ENCODE peak calls at places on chromosomes 2 and 18, in seven cellular contexts. One of them, this sample, is unnamed.

GRCh38 chr18:74303936-74304335 is 11.7 kb upstream of the C18orf63 start:
- DNase-seq in skeletal muscle cell: no peak
- DNase-seq in lower lobe of right lung: no peak
- DNase-seq in NCI-H1105 treated with DMSO at 0.1 percent for 48 hours: no peak
- DNase-seq in foreskin fibroblast: peak
- DNase-seq in GM03348: no peak
- DNase-seq in H4: peak
- DNase-seq in this sample: no peak

GRCh38 chr2:222257645-222258044 is 41.2 kb downstream of the PAX3 start:
- DNase-seq in skeletal muscle cell: no peak
- DNase-seq in lower lobe of right lung: no peak
- DNase-seq in NCI-H1105 treated with DMSO at 0.1 percent for 48 hours: no peak
- DNase-seq in foreskin fibroblast: no peak
- DNase-seq in GM03348: no peak
- DNase-seq in H4: no peak
- DNase-seq in this sample: no peak

GRCh38 chr18:34976899-34977786 is 64.1 kb upstream of the MAPRE2 start:
- DNase-seq in skeletal muscle cell: no peak
- DNase-seq in lower lobe of right lung: peak
- DNase-seq in NCI-H1105 treated with DMSO at 0.1 percent for 48 hours: peak
- DNase-seq in foreskin fibroblast: peak
- DNase-seq in GM03348: peak
- DNase-seq in H4: peak
- DNase-seq in this sample: peak

GRCh38 chr2:176814274-176814673 is 398.3 kb upstream of the HNRNPA3 start:
- DNase-seq in skeletal muscle cell: no peak
- DNase-seq in lower lobe of right lung: no peak
- DNase-seq in NCI-H1105 treated with DMSO at 0.1 percent for 48 hours: no peak
- DNase-seq in foreskin fibroblast: no peak
- DNase-seq in GM03348: no peak
- DNase-seq in H4: no peak
- DNase-seq in this sample: no peak

GRCh38 chr18:9782073-9782857 is 74.2 kb downstream of the RAB31 start:
- DNase-seq in skeletal muscle cell: peak
- DNase-seq in lower lobe of right lung: no peak
- DNase-seq in NCI-H1105 treated with DMSO at 0.1 percent for 48 hours: no peak
- DNase-seq in foreskin fibroblast: peak
- DNase-seq in GM03348: peak
- DNase-seq in H4: peak
- DNase-seq in this sample: peak

GRCh38 chr2:234273887-234274584 is 222.8 kb downstream of the ARL4C start:
- DNase-seq in skeletal muscle cell: no peak
- DNase-seq in lower lobe of right lung: no peak
- DNase-seq in NCI-H1105 treated with DMSO at 0.1 percent for 48 hours: no peak
- DNase-seq in foreskin fibroblast: no peak
- DNase-seq in GM03348: no peak
- DNase-seq in H4: no peak
- DNase-seq in this sample: no peak

GRCh38 chr2:204030337-204030736 is 93.8 kb downstream of the ICOS start:
- DNase-seq in skeletal muscle cell: no peak
- DNase-seq in lower lobe of right lung: no peak
- DNase-seq in NCI-H1105 treated with DMSO at 0.1 percent for 48 hours: no peak
- DNase-seq in foreskin fibroblast: no peak
- DNase-seq in GM03348: no peak
- DNase-seq in H4: no peak
- DNase-seq in this sample: no peak

GRCh38 chr2:15704086-15704787 is 112.6 kb downstream of the DDX1 start:
- DNase-seq in skeletal muscle cell: no peak
- DNase-seq in lower lobe of right lung: no peak
- DNase-seq in NCI-H1105 treated with DMSO at 0.1 percent for 48 hours: no peak
- DNase-seq in foreskin fibroblast: no peak
- DNase-seq in GM03348: no peak
- DNase-seq in H4: no peak
- DNase-seq in this sample: no peak

GRCh38 chr2:39942970-39943369 is 163.9 kb upstream of the THUMPD2 start:
- DNase-seq in skeletal muscle cell: peak
- DNase-seq in lower lobe of right lung: no peak
- DNase-seq in NCI-H1105 treated with DMSO at 0.1 percent for 48 hours: no peak
- DNase-seq in foreskin fibroblast: peak
- DNase-seq in GM03348: peak
- DNase-seq in H4: no peak
- DNase-seq in this sample: peak